ENCODE peak calls at places on chromosomes 1 and 21, in nine cellular contexts. One of them, this sample, is unnamed.

GRCh38 chr1:208476825-208477170 is 232.6 kb upstream of the PLXNA2 start:
- DNase-seq in NCI-H82: no peak
- DNase-seq in left ventricle myocardium inferior: no peak
- DNase-seq in NCI-H1436: no peak
- DNase-seq in Kasumi-1: no peak
- DNase-seq in stimulated activated naive CD8-positive, alpha-beta T cell treated with anti-CD3 and anti-CD28 coated beads, Interleukin-15, Interleukin-2, amounts not matched to agents 100 U/mL and 50 U/mL, for 24 hours: no peak
- DNase-seq in B cell: no peak
- DNase-seq in H9: no peak
- DNase-seq in mammary epithelial cell: no peak
- DNase-seq in this sample: no peak

GRCh38 chr1:64675718-64676345 is 69.0 kb upstream of the RAVER2 start:
- DNase-seq in NCI-H82: peak
- DNase-seq in left ventricle myocardium inferior: no peak
- DNase-seq in NCI-H1436: no peak
- DNase-seq in Kasumi-1: no peak
- DNase-seq in stimulated activated naive CD8-positive, alpha-beta T cell treated with anti-CD3 and anti-CD28 coated beads, Interleukin-15, Interleukin-2, amounts not matched to agents 100 U/mL and 50 U/mL, for 24 hours: no peak
- DNase-seq in B cell: peak
- DNase-seq in H9: no peak
- DNase-seq in mammary epithelial cell: no peak
- DNase-seq in this sample: peak

GRCh38 chr21:21973806-21974205 is 975.6 kb downstream of the NCAM2 start:
- DNase-seq in NCI-H82: no peak
- DNase-seq in left ventricle myocardium inferior: no peak
- DNase-seq in NCI-H1436: no peak
- DNase-seq in Kasumi-1: no peak
- DNase-seq in stimulated activated naive CD8-positive, alpha-beta T cell treated with anti-CD3 and anti-CD28 coated beads, Interleukin-15, Interleukin-2, amounts not matched to agents 100 U/mL and 50 U/mL, for 24 hours: no peak
- DNase-seq in B cell: no peak
- DNase-seq in H9: peak
- DNase-seq in mammary epithelial cell: no peak
- DNase-seq in this sample: peak

GRCh38 chr1:40857737-40858136 is 4.4 kb downstream of the CITED4 start:
- DNase-seq in NCI-H82: peak
- DNase-seq in left ventricle myocardium inferior: no peak
- DNase-seq in NCI-H1436: no peak
- DNase-seq in Kasumi-1: no peak
- DNase-seq in stimulated activated naive CD8-positive, alpha-beta T cell treated with anti-CD3 and anti-CD28 coated beads, Interleukin-15, Interleukin-2, amounts not matched to agents 100 U/mL and 50 U/mL, for 24 hours: no peak
- DNase-seq in B cell: no peak
- DNase-seq in H9: no peak
- DNase-seq in mammary epithelial cell: no peak
- DNase-seq in this sample: peak

GRCh38 chr1:12143631-12144155 is 23.1 kb upstream of the TNFRSF1B start:
- DNase-seq in NCI-H82: no peak
- DNase-seq in left ventricle myocardium inferior: peak
- DNase-seq in NCI-H1436: no peak
- DNase-seq in Kasumi-1: peak
- DNase-seq in stimulated activated naive CD8-positive, alpha-beta T cell treated with anti-CD3 and anti-CD28 coated beads, Interleukin-15, Interleukin-2, amounts not matched to agents 100 U/mL and 50 U/mL, for 24 hours: no peak
- DNase-seq in B cell: peak
- DNase-seq in H9: no peak
- DNase-seq in mammary epithelial cell: peak
- DNase-seq in this sample: no peak

GRCh38 chr21:28959367-28960099 is 33.1 kb downstream of the LTN1 start:
- DNase-seq in NCI-H82: no peak
- DNase-seq in left ventricle myocardium inferior: no peak
- DNase-seq in NCI-H1436: no peak
- DNase-seq in Kasumi-1: no peak
- DNase-seq in stimulated activated naive CD8-positive, alpha-beta T cell treated with anti-CD3 and anti-CD28 coated beads, Interleukin-15, Interleukin-2, amounts not matched to agents 100 U/mL and 50 U/mL, for 24 hours: no peak
- DNase-seq in B cell: no peak
- DNase-seq in H9: no peak
- DNase-seq in mammary epithelial cell: peak
- DNase-seq in this sample: no peak

GRCh38 chr1:36352141-36352909 is 28.9 kb upstream of the EVA1B start:
- DNase-seq in NCI-H82: no peak
- DNase-seq in left ventricle myocardium inferior: no peak
- DNase-seq in NCI-H1436: no peak
- DNase-seq in Kasumi-1: no peak
- DNase-seq in stimulated activated naive CD8-positive, alpha-beta T cell treated with anti-CD3 and anti-CD28 coated beads, Interleukin-15, Interleukin-2, amounts not matched to agents 100 U/mL and 50 U/mL, for 24 hours: no peak
- DNase-seq in B cell: no peak
- DNase-seq in H9: no peak
- DNase-seq in mammary epithelial cell: no peak
- DNase-seq in this sample: no peak

GRCh38 chr1:203316626-203317093 is 11.3 kb downstream of the BTG2 start:
- DNase-seq in NCI-H82: no peak
- DNase-seq in left ventricle myocardium inferior: no peak
- DNase-seq in NCI-H1436: no peak
- DNase-seq in Kasumi-1: no peak
- DNase-seq in stimulated activated naive CD8-positive, alpha-beta T cell treated with anti-CD3 and anti-CD28 coated beads, Interleukin-15, Interleukin-2, amounts not matched to agents 100 U/mL and 50 U/mL, for 24 hours: no peak
- DNase-seq in B cell: no peak
- DNase-seq in H9: no peak
- DNase-seq in mammary epithelial cell: no peak
- DNase-seq in this sample: no peak

GRCh38 chr1:958823-959729 is at the start of gene NOC2L:
- DNase-seq in NCI-H82: peak
- DNase-seq in left ventricle myocardium inferior: peak
- DNase-seq in NCI-H1436: peak
- DNase-seq in Kasumi-1: peak
- DNase-seq in stimulated activated naive CD8-positive, alpha-beta T cell treated with anti-CD3 and anti-CD28 coated beads, Interleukin-15, Interleukin-2, amounts not matched to agents 100 U/mL and 50 U/mL, for 24 hours: peak
- DNase-seq in B cell: peak
- DNase-seq in H9: peak
- DNase-seq in mammary epithelial cell: peak
- DNase-seq in this sample: peak

GRCh38 chr21:18620421-18620820 is 216.8 kb upstream of the TMPRSS15 start:
- DNase-seq in NCI-H82: no peak
- DNase-seq in left ventricle myocardium inferior: no peak
- DNase-seq in NCI-H1436: no peak
- DNase-seq in Kasumi-1: no peak
- DNase-seq in stimulated activated naive CD8-positive, alpha-beta T cell treated with anti-CD3 and anti-CD28 coated beads, Interleukin-15, Interleukin-2, amounts not matched to agents 100 U/mL and 50 U/mL, for 24 hours: no peak
- DNase-seq in B cell: no peak
- DNase-seq in H9: no peak
- DNase-seq in mammary epithelial cell: no peak
- DNase-seq in this sample: no peak

GRCh38 chr1:163335216-163335615 is 13.5 kb downstream of the NUF2 start:
- DNase-seq in NCI-H82: no peak
- DNase-seq in left ventricle myocardium inferior: no peak
- DNase-seq in NCI-H1436: no peak
- DNase-seq in Kasumi-1: no peak
- DNase-seq in stimulated activated naive CD8-positive, alpha-beta T cell treated with anti-CD3 and anti-CD28 coated beads, Interleukin-15, Interleukin-2, amounts not matched to agents 100 U/mL and 50 U/mL, for 24 hours: no peak
- DNase-seq in B cell: no peak
- DNase-seq in H9: no peak
- DNase-seq in mammary epithelial cell: no peak
- DNase-seq in this sample: no peak

GRCh38 chr1:67558449-67559193 is 126.4 kb upstream of the GADD45A start:
- DNase-seq in NCI-H82: no peak
- DNase-seq in left ventricle myocardium inferior: no peak
- DNase-seq in NCI-H1436: no peak
- DNase-seq in Kasumi-1: no peak
- DNase-seq in stimulated activated naive CD8-positive, alpha-beta T cell treated with anti-CD3 and anti-CD28 coated beads, Interleukin-15, Interleukin-2, amounts not matched to agents 100 U/mL and 50 U/mL, for 24 hours: no peak
- DNase-seq in B cell: no peak
- DNase-seq in H9: no peak
- DNase-seq in mammary epithelial cell: no peak
- DNase-seq in this sample: no peak

GRCh38 chr1:101200513-101200912 is 36.3 kb upstream of the S1PR1 start:
- DNase-seq in NCI-H82: peak
- DNase-seq in left ventricle myocardium inferior: no peak
- DNase-seq in NCI-H1436: no peak
- DNase-seq in Kasumi-1: no peak
- DNase-seq in stimulated activated naive CD8-positive, alpha-beta T cell treated with anti-CD3 and anti-CD28 coated beads, Interleukin-15, Interleukin-2, amounts not matched to agents 100 U/mL and 50 U/mL, for 24 hours: no peak
- DNase-seq in B cell: no peak
- DNase-seq in H9: peak
- DNase-seq in mammary epithelial cell: peak
- DNase-seq in this sample: no peak

GRCh38 chr1:1833916-1834325 is 55.7 kb upstream of the NADK start:
- DNase-seq in NCI-H82: peak
- DNase-seq in left ventricle myocardium inferior: no peak
- DNase-seq in NCI-H1436: no peak
- DNase-seq in Kasumi-1: no peak
- DNase-seq in stimulated activated naive CD8-positive, alpha-beta T cell treated with anti-CD3 and anti-CD28 coated beads, Interleukin-15, Interleukin-2, amounts not matched to agents 100 U/mL and 50 U/mL, for 24 hours: no peak
- DNase-seq in B cell: peak
- DNase-seq in H9: no peak
- DNase-seq in mammary epithelial cell: no peak
- DNase-seq in this sample: no peak

GRCh38 chr1:59041878-59042277 is 255.0 kb upstream of the FGGY start:
- DNase-seq in NCI-H82: no peak
- DNase-seq in left ventricle myocardium inferior: no peak
- DNase-seq in NCI-H1436: no peak
- DNase-seq in Kasumi-1: no peak
- DNase-seq in stimulated activated naive CD8-positive, alpha-beta T cell treated with anti-CD3 and anti-CD28 coated beads, Interleukin-15, Interleukin-2, amounts not matched to agents 100 U/mL and 50 U/mL, for 24 hours: no peak
- DNase-seq in B cell: no peak
- DNase-seq in H9: no peak
- DNase-seq in mammary epithelial cell: peak
- DNase-seq in this sample: no peak

GRCh38 chr1:168218647-168219046 is 7.2 kb upstream of the SFT2D2 start:
- DNase-seq in NCI-H82: peak
- DNase-seq in left ventricle myocardium inferior: no peak
- DNase-seq in NCI-H1436: no peak
- DNase-seq in Kasumi-1: no peak
- DNase-seq in stimulated activated naive CD8-positive, alpha-beta T cell treated with anti-CD3 and anti-CD28 coated beads, Interleukin-15, Interleukin-2, amounts not matched to agents 100 U/mL and 50 U/mL, for 24 hours: no peak
- DNase-seq in B cell: no peak
- DNase-seq in H9: no peak
- DNase-seq in mammary epithelial cell: no peak
- DNase-seq in this sample: no peak

GRCh38 chr1:28835237-28835650 is 23.3 kb downstream of the OPRD1 start:
- DNase-seq in NCI-H82: peak
- DNase-seq in left ventricle myocardium inferior: no peak
- DNase-seq in NCI-H1436: peak
- DNase-seq in Kasumi-1: no peak
- DNase-seq in stimulated activated naive CD8-positive, alpha-beta T cell treated with anti-CD3 and anti-CD28 coated beads, Interleukin-15, Interleukin-2, amounts not matched to agents 100 U/mL and 50 U/mL, for 24 hours: no peak
- DNase-seq in B cell: no peak
- DNase-seq in H9: no peak
- DNase-seq in mammary epithelial cell: no peak
- DNase-seq in this sample: no peak

GRCh38 chr1:111795401-111795800 is 39.7 kb downstream of the DDX20 start:
- DNase-seq in NCI-H82: peak
- DNase-seq in left ventricle myocardium inferior: no peak
- DNase-seq in NCI-H1436: no peak
- DNase-seq in Kasumi-1: no peak
- DNase-seq in stimulated activated naive CD8-positive, alpha-beta T cell treated with anti-CD3 and anti-CD28 coated beads, Interleukin-15, Interleukin-2, amounts not matched to agents 100 U/mL and 50 U/mL, for 24 hours: no peak
- DNase-seq in B cell: no peak
- DNase-seq in H9: no peak
- DNase-seq in mammary epithelial cell: no peak
- DNase-seq in this sample: no peak

This sample was measured in H7.